ENCODE peak calls at places on chromosomes 4 and X, in four cellular contexts. U is mesenchymal stem cell, F is IMR-90, O is H9. J is an unnamed sample.

GRCh38 chrX:50606300-50606950 is 135.8 kb upstream of the DGKK start:
- DNase-seq in U (no peak), F (no peak), O (no peak), J (peak; percentile 62)

GRCh38 chr4:163048447-163048846 is 118.2 kb downstream of the NAF1 start:
- DNase-seq in U (peak; percentile 43), F (peak; percentile 19), O (peak; percentile 49), J (peak; percentile 63)

GRCh38 chrX:72029473-72030411 is 102.0 kb downstream of the RTL5 start:
- DNase-seq in U (peak; percentile 79), F (peak; percentile 90), O (peak; percentile 23), J (no peak)

GRCh38 chr4:119238068-119238722 is 25.7 kb downstream of the USP53 start:
- DNase-seq in U (no peak), F (peak; percentile 20), O (no peak), J (peak; percentile 69)

GRCh38 chr4:15295421-15296162 is 132.2 kb upstream of the C1QTNF7 start:
- DNase-seq in U (no peak), F (no peak), O (no peak), J (peak; percentile 45)

GRCh38 chrX:31099536-31100090 is 27.8 kb upstream of the FTHL17 start:
- DNase-seq in U (no peak), F (no peak), O (no peak), J (peak; percentile 2)

GRCh38 chrX:153973127-153974002 is 811 bp downstream of the TMEM187 start:
- DNase-seq in U (no peak), F (no peak), O (no peak), J (no peak)

GRCh38 chr4:11843927-11844326 is 415.2 kb upstream of the HS3ST1 start:
- DNase-seq in U (no peak), F (no peak), O (no peak), J (peak; percentile 15)

GRCh38 chrX:129636175-129636681 is 18.5 kb downstream of the APLN start:
- DNase-seq in U (no peak), F (no peak), O (no peak), J (no peak)

DNA sequence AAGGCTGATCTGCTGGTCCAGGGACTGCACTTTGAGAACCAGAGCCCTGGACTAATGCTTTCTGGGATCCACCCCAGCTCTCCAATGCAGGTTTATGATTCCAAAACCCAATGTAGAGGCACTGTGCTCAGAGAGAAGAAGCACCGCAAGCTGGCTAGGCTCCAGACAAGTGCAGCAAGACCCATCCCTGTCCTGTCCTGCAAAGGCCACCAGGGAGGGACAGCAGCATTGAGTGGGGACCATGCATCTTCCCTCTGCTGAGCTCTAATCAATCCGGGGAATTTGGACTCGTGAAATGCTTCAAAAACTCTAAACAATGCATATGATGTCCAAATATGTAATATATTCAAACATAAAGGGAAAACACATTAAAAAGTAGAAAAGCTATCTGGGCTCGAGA is 10.8 kb upstream of the NSG1 start:
- DNase-seq in U (no peak), F (no peak), O (no peak), J (no peak)
- H3K18ac ChIP-seq in U (no peak overlapping the region), F (no peak overlapping the region), O (no peak overlapping the region), J (no peak overlapping the region)

DNA sequence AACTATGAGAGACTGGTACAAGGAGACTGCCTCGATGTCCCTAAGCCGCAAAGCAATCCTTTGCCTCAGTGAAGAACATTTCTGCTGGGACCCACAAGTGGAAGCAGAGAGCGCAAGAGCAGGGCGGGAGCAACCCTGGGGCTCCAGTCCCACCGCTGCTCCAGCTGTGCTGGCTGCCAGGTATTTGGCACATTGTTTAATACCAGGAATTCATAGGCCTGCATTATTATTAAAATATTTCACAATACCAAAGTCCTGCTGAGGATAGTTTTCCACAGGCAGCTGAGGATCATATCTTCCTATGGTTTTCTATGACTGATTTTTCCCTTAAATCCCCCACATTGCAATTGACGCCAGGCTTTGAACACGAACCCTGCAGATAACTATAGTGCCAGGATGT is 163.5 kb upstream of the TLL1 start:
- DNase-seq in U (no peak), F (no peak), O (no peak), J (peak; percentile 12)
- H3K27ac ChIP-seq in U (no peak overlapping the region), F (no peak overlapping the region), O (no peak overlapping the region), J (no peak overlapping the region)

DNA sequence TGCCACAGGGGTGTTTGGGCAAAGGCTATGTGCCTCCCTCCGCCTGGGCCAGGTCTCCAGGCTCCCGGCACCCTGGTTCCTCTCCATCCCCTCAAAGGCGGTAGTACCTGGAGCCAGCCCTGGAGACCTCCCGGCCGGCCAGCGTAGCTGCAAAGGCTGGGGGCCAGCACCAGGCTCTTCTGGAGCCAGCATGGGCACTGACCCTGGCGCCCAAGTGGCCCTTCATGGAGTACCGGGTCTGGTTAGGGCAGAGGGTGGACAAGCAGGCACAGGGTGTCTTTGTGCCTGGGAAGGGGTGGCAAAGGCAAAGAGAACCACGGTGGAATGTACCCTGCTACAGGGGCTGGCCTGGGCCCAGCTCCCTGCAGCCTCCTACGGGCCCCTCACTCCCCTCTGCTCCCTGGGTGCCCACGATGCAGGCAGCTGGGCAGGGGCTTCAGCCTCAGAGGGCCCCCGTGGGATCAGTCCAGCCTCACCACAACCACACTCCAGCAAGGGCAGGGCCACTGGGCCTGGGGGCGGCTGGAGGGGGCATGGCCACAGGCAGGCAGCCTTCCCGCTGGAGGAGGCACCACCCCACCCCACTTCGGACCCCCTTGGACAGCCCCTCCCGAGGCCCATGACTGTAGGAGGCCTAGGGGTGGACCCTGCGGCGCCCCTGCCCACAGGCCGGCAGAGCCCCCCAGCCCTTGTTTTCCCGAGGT is 112.9 kb upstream of the NKX1-1 start:
- DNase-seq in U (no peak), F (no peak), O (no peak), J (no peak)
- H3K18ac ChIP-seq in U (no peak overlapping the region), F (no peak overlapping the region), O (no peak overlapping the region), J (no peak overlapping the region)

GRCh38 chr4:188455353-188455752 is 316.1 kb downstream of the TRIML1 start:
- DNase-seq in U (no peak), F (no peak), O (no peak), J (peak; percentile 47)

GRCh38 chr4:188452097-188452496 is 312.9 kb downstream of the TRIML1 start:
- DNase-seq in U (no peak), F (no peak), O (no peak), J (peak; percentile 88)

GRCh38 chr4:188454573-188454972 is 315.3 kb downstream of the TRIML1 start:
- DNase-seq in U (no peak), F (no peak), O (no peak), J (no peak)
- H3K27ac ChIP-seq in U (no peak overlapping the region), F (no peak overlapping the region), O (no peak overlapping the region), J (no peak overlapping the region)

GRCh38 chrX:132955710-132956109 is 2.7 kb downstream of the HS6ST2 start:
- DNase-seq in U (no peak), F (no peak), O (no peak), J (no peak)
- H3K18ac ChIP-seq in U (no peak overlapping the region), F (no peak overlapping the region), O (no peak overlapping the region), J (no peak overlapping the region)

J was measured in mesendoderm.